ENCODE peak calls at places on chromosomes 11 and 22, in six cellular contexts. I is HCT116; K is activated CD8-positive, alpha-beta memory T cell treated with anti-CD3 and anti-CD28 coated beads for 24 hours; X is body of pancreas; E is activated CD4-positive, alpha-beta T cell treated with anti-CD3 and anti-CD28 coated beads, Interleukin-2, amount 50 U/mL, for 1 hour; H is Calu3. C is an unnamed sample.

GRCh38 chr11:34150494-34151151 is 45.2 kb downstream of the NAT10 start:
- DNase-seq in I (no peak), K (no peak), X (no peak), E (no peak), H (no peak), C (no peak)

GRCh38 chr22:32644252-32645100 is 157.0 kb upstream of the TIMP3 start:
- DNase-seq in I (no peak), K (peak; percentile 72), X (peak; percentile 56), E (peak; percentile 4), H (peak; percentile 13), C (no peak)

GRCh38 chr22:30947163-30947820 is 21.3 kb downstream of the MORC2 start:
- DNase-seq in I (no peak), K (no peak), X (no peak), E (no peak), H (no peak), C (peak; percentile 85)

GRCh38 chr22:25908755-25909154 is 166.8 kb downstream of the MYO18B start:
- DNase-seq in I (no peak), K (no peak), X (no peak), E (no peak), H (no peak), C (no peak)

GRCh38 chr11:69644962-69645675 is 4.2 kb downstream of the CCND1 start:
- DNase-seq in I (no peak), K (no peak), X (no peak), E (no peak), H (no peak), C (no peak)

GRCh38 chr22:17390087-17390486 is 20.8 kb downstream of the CECR2 start:
- DNase-seq in I (no peak), K (no peak), X (no peak), E (no peak), H (no peak), C (no peak)

GRCh38 chr11:39724404-39724803 is 1735.0 kb downstream of the LRRC4C start:
- DNase-seq in I (no peak), K (no peak), X (no peak), E (no peak), H (no peak), C (no peak)

GRCh38 chr11:33630936-33631748 is 69.5 kb downstream of the C11orf91 start:
- DNase-seq in I (no peak), K (no peak), X (no peak), E (no peak), H (no peak), C (no peak)

GRCh38 chr11:134510171-134510570 is 98.1 kb upstream of the B3GAT1 start:
- DNase-seq in I (no peak), K (no peak), X (no peak), E (no peak), H (no peak), C (no peak)

GRCh38 chr11:78943841-78944240 is 369.2 kb upstream of the NARS2 start:
- DNase-seq in I (no peak), K (no peak), X (no peak), E (no peak), H (no peak), C (no peak)

GRCh38 chr22:20031732-20032406 is 11.0 kb downstream of the TANGO2 start:
- DNase-seq in I (no peak), K (no peak), X (no peak), E (peak; percentile 47), H (no peak), C (no peak)

GRCh38 chr22:36577019-36577418 is 48.1 kb upstream of the EIF3D start:
- DNase-seq in I (peak; percentile 7), K (no peak), X (no peak), E (no peak), H (no peak), C (no peak)

GRCh38 chr22:35071784-35072183 is 5.8 kb downstream of the ISX start:
- DNase-seq in I (no peak), K (no peak), X (no peak), E (no peak), H (no peak), C (no peak)

GRCh38 chr11:121341609-121342008 is 49.0 kb downstream of the SC5D start:
- DNase-seq in I (no peak), K (no peak), X (no peak), E (no peak), H (no peak), C (no peak)

GRCh38 chr11:1772270-1773130 is 8.8 kb upstream of the CTSD start:
- DNase-seq in I (peak; percentile 62), K (peak; percentile 82), X (peak; percentile 50), E (peak; percentile 32), H (peak; percentile 83), C (peak; percentile 65)

GRCh38 chr11:100340416-100341323 is 346.4 kb upstream of the ARHGAP42 start:
- DNase-seq in I (no peak), K (no peak), X (no peak), E (no peak), H (no peak), C (no peak)

GRCh38 chr11:62753736-62754603 is at the start of gene ZBTB3:
- DNase-seq in I (peak; percentile 99), K (peak; percentile 98), X (peak; percentile 99), E (peak; percentile 96), H (peak; percentile 96), C (peak; percentile 98)

GRCh38 chr11:130071211-130071712 is 1.6 kb downstream of the APLP2 start:
- DNase-seq in I (no peak), K (no peak), X (no peak), E (no peak), H (no peak), C (no peak)

GRCh38 chr11:27933992-27934829 is 173.7 kb downstream of the KIF18A start:
- DNase-seq in I (peak; percentile 98), K (no peak), X (no peak), E (no peak), H (peak; percentile 4), C (no peak)